ENCODE peak calls at places on chromosome 16, in four cellular contexts. J is tibial artery, A is fibroblast of lung, M is mesendoderm. V is an unnamed sample.

GRCh38 chr16:69565611-69566436 is at the start of gene NFAT5:
- DNase-seq in A (peak; percentile 81), M (peak; percentile 97), J (peak; percentile 94), V (peak; percentile 89)

GRCh38 chr16:72957303-72958277 is 90.3 kb downstream of the ZFHX3 start:
- DNase-seq in J (no peak), A (no peak), M (no peak), V (no peak)

GRCh38 chr16:57781741-57782606 is 20.3 kb downstream of the KIFC3 start:
- DNase-seq in M (no peak), J (no peak), A (peak; percentile 27), V (no peak)

GRCh38 chr16:31879937-31880321 is 6.3 kb downstream of the ZNF267 start:
- DNase-seq in M (no peak), A (no peak), J (no peak), V (no peak)

GRCh38 chr16:66357523-66357928 is 9.0 kb upstream of the CDH5 start:
- DNase-seq in J (no peak), A (peak; percentile 85), M (peak; percentile 85), V (no peak)

GRCh38 chr16:57475711-57476339 is 10.5 kb downstream of the DOK4 start:
- DNase-seq in A (peak; percentile 17), M (peak; percentile 98), J (no peak), V (no peak)

GRCh38 chr16:81798311-81799137 is 19.4 kb downstream of the PLCG2 start:
- DNase-seq in A (no peak), J (no peak), M (no peak), V (no peak)

GRCh38 chr16:80694950-80695471 is 109.4 kb downstream of the CDYL2 start:
- DNase-seq in A (no peak), M (no peak), J (no peak), V (no peak)

GRCh38 chr16:69109486-69110270 is 4.2 kb downstream of the HAS3 start:
- DNase-seq in M (no peak), J (peak; percentile 52), A (no peak), V (no peak)

GRCh38 chr16:17691621-17692231 is 221.0 kb upstream of the XYLT1 start:
- DNase-seq in J (no peak), M (no peak), A (no peak), V (no peak)

GRCh38 chr16:20385844-20386832 is 18.4 kb downstream of the PDILT start:
- DNase-seq in J (peak; percentile 69), M (peak; percentile 70), A (peak; percentile 39), V (peak; percentile 71)

GRCh38 chr16:47578573-47578972 is 117.4 kb downstream of the PHKB start:
- DNase-seq in J (no peak), A (no peak), M (peak; percentile 19), V (no peak)

GRCh38 chr16:11329080-11329491 is 16.2 kb upstream of the RMI2 start:
- DNase-seq in J (no peak), A (peak; percentile 40), M (peak; percentile 94), V (no peak)

GRCh38 chr16:82633964-82634600 is 7.3 kb downstream of the CDH13 start:
- DNase-seq in J (peak; percentile 73), M (peak; percentile 76), A (no peak), V (peak; percentile 66)

GRCh38 chr16:26317885-26318284 is 626.1 kb downstream of the HS3ST4 start:
- DNase-seq in A (no peak), M (no peak), J (no peak), V (no peak)

GRCh38 chr16:22646948-22647556 is 136.4 kb downstream of the NPIPB5 start:
- DNase-seq in A (no peak), J (no peak), M (no peak), V (no peak)
- H3K36me3 ChIP-seq in A (no peaks in the 10 kb centered on the region), J (no peaks in the 10 kb centered on the region), M (no peaks in the 10 kb centered on the region), V (no peaks in the 10 kb centered on the region)

GRCh38 chr16:84486551-84487235 is 17.8 kb downstream of the MEAK7 start:
- DNase-seq in A (no peak), J (no peak), M (no peak), V (no peak)
- H3K36me3 ChIP-seq in A (peaks cover 16% of the 10 kb centered on the region), J (peaks cover 78% of the 10 kb centered on the region), M (no peaks in the 10 kb centered on the region), V (no peaks in the 10 kb centered on the region)

DNA sequence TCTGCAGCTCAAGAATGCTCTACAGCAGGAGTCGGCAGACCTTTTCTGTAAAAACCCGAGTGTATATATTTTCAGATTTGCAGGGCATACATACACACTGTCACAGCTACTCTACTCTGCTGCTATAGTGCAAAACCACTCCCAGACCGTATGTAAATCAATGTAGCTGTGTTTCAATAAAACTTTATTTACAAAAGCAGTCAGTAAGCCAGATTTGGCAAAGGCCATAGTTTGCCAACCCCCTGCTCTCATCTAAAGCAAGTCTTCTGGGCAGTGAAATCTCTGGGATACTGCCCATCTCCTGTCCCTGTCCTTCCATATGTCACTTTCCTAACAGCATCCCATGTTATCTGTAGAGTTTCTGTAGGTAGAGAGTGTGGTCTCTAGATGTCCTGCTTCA is 57.2 kb upstream of the GSG1L start:
- DNase-seq in M (no peak), J (no peak), A (no peak), V (no peak)
- H3K36me3 ChIP-seq in M (peaks cover 4% of the 10 kb centered on the region), J (peaks cover 92% of the 10 kb centered on the region), A (peaks cover 23% of the 10 kb centered on the region), V (peaks cover 14% of the 10 kb centered on the region)

DNA sequence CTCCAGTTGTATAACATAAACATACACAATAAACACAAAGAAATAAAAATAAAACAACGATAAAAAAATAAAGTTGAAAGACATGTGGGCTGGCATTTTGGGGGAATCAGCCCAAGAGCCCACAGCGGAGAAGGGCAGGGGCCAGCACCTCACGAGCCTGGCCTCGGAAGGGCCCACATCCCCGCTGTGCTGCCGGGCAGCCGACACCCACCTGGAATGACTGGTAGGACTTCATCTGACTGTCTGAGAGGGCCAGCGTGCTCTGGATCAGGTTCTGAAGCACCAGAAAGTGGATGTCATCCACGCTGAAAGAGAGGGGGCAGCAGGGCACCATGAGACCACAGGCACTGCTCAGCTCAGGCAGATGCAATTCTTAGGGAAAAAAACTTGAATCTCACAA is 73.5 kb downstream of the GTF3C1 start:
- DNase-seq in J (no peak), M (no peak), A (no peak), V (peak; percentile 25)
- H3K36me3 ChIP-seq in J (peaks cover 99% of the 10 kb centered on the region), M (peaks cover 26% of the 10 kb centered on the region), A (peaks cover 14% of the 10 kb centered on the region), V (no peaks in the 10 kb centered on the region)